ENCODE peak calls at places on chromosome 20, in five cellular contexts. P is M059J; S is activated T-cell treated with anti-CD3 and anti-CD28 coated beads for 4 hours; W is aorta; D is activated CD4-positive, alpha-beta T cell treated with anti-CD3 and anti-CD28 coated beads, Interleukin-2, amount 50 U/mL, for 24 hours. L is an unnamed sample.

GRCh38 chr20:62666736-62667529 is 24.6 kb downstream of the SLCO4A1 start:
- DNase-seq in W (no peak), P (peak), S (no peak), D (no peak), L (peak)

GRCh38 chr20:23042270-23042669 is 7.2 kb downstream of the SSTR4 start:
- DNase-seq in S (no peak), W (no peak), P (no peak), D (no peak), L (no peak)

GRCh38 chr20:18223399-18223798 is 64.9 kb upstream of the ZNF133 start:
- DNase-seq in P (peak), D (no peak), S (no peak), W (no peak), L (no peak)

GRCh38 chr20:49938173-49939163 is 2.3 kb downstream of the RNF114 start:
- DNase-seq in S (no peak), D (no peak), W (peak), P (peak), L (peak)

GRCh38 chr20:63186528-63187316 is 29.2 kb downstream of the YTHDF1 start:
- DNase-seq in P (peak), D (no peak), S (no peak), W (no peak), L (no peak)

GRCh38 chr20:60036346-60037119 is 78.3 kb downstream of the CDH26 start:
- DNase-seq in W (peak), D (no peak), P (no peak), S (no peak), L (no peak)

GRCh38 chr20:43824699-43825402 is 89.8 kb upstream of the TOX2 start:
- DNase-seq in P (peak), S (no peak), D (no peak), W (no peak), L (no peak)

GRCh38 chr20:52991783-52992182 is 19.6 kb downstream of the TSHZ2 start:
- DNase-seq in S (no peak), D (no peak), W (no peak), P (peak), L (no peak)

GRCh38 chr20:34045294-34045693 is 51.6 kb downstream of the RALY start:
- DNase-seq in S (no peak), P (peak), D (no peak), W (no peak), L (peak)

GRCh38 chr20:9241721-9242427 is 173.0 kb downstream of the PLCB4 start:
- DNase-seq in P (peak), W (no peak), D (no peak), S (no peak), L (no peak)

GRCh38 chr20:44596010-44596409 is 13.6 kb downstream of the PKIG start:
- DNase-seq in W (no peak), D (no peak), S (no peak), P (peak), L (no peak)

GRCh38 chr20:11780765-11781369 is 136.8 kb upstream of the BTBD3 start:
- DNase-seq in D (no peak), P (no peak), S (no peak), W (no peak), L (no peak)